ENCODE peak calls at places on chromosomes 7 and 10, in four cellular contexts. I is A549, S is K562, K is IMR-90. J is an unnamed sample.

GRCh38 chr7:25098096-25099046 is 26.7 kb downstream of the CYCS start:
- DNase-seq in I (peak; percentile 81), S (peak; percentile 61), K (peak; percentile 75), J (peak; percentile 58)

GRCh38 chr10:49118450-49118849 is 3.1 kb upstream of the VSTM4 start:
- DNase-seq in I (no peak), S (no peak), K (no peak), J (no peak)

GRCh38 chr7:151178831-151179230 is 8.2 kb downstream of the ASB10 start:
- DNase-seq in I (no peak), S (no peak), K (no peak), J (no peak)

GRCh38 chr7:4079366-4079765 is 602.7 kb upstream of the FOXK1 start:
- DNase-seq in I (no peak), S (no peak), K (no peak), J (no peak)

GRCh38 chr10:46006219-46006618 is 24.2 kb downstream of the NCOA4 start:
- DNase-seq in I (no peak), S (no peak), K (peak; percentile 84), J (no peak)

GRCh38 chr7:122902751-122903495 is 16.7 kb upstream of the CADPS2 start:
- DNase-seq in I (peak; percentile 32), S (no peak), K (no peak), J (peak; percentile 21)

GRCh38 chr10:63573068-63573697 is 52.0 kb downstream of the REEP3 start:
- DNase-seq in I (no peak), S (no peak), K (peak; percentile 87), J (no peak)

GRCh38 chr10:102208311-102209035 is 17.6 kb upstream of the ELOVL3 start:
- DNase-seq in I (no peak), S (no peak), K (peak; percentile 52), J (no peak)

GRCh38 chr10:3172446-3173172 is at the start of gene PITRM1:
- DNase-seq in I (peak; percentile 99), S (peak; percentile 92), K (peak; percentile 99), J (peak; percentile 96)
- TF ChIP-seq MAZ in I (peak; percentile 21), S (peak; percentile 61), K (peak; percentile 45), J (peak; percentile 60)

DNA sequence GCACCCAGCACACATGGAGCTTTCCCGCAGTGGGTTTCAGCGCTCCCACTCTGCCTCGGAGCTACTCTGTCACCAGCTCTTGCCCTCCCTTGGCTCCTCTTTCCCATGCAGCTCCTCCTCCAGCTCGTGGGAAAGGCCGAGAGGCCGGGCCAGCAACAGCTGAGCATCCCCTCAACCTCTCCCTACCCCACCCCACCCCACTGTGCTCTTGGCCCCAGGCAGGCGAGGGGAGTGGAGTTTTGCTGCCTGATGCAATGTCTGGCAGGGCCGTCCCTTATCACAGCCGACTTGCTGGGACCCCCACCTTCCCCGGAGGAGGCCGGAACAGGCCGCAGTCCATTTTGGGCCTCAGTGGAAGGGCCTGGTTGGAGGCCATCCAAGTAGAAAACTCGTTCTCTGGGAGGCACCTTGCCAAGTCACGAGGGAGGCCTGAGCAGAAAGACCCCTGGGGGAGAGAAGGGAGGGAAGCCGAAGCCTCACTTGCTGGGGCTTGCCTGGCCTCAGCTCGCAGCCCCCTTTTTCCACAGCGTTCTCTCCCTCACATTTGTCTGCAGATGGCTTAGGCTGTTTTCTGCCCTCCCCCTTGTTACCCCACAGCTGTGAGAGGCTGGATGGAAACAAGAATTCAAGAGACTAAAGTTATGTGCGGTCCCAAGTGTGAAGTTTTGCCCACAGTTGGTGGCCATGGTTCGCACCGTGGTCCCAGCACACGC is 35.3 kb downstream of the CHST3 start:
- DNase-seq in I (no peak), S (no peak), K (peak; percentile 73), J (no peak)
- TF ChIP-seq MAZ in I (no peak), S (no peak), K (peak; percentile 58), J (no peak)

DNA sequence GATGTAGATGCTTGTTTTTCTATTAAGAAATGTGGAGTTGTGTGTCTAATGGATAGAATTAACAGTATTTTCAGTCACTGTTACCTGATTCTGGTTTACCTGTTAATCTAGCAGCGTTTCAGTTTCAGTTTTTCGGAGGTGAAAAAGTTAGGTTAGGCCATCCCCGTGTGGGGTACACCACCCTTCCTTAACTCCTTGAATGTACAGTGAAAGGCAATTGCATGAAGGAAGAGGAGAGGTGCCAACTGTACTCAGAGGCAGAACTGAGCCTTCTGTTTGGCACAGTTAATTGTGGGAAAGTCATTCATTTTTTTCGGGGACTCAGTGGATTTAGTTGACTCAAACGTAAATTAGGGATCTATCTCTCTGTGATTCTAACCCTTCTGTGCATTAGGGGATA is 35.6 kb downstream of the RPA3 start:
- DNase-seq in I (no peak), S (no peak), K (no peak), J (no peak)
- TF ChIP-seq MAZ in I (no peak), S (no peak), K (no peak), J (no peak)

DNA sequence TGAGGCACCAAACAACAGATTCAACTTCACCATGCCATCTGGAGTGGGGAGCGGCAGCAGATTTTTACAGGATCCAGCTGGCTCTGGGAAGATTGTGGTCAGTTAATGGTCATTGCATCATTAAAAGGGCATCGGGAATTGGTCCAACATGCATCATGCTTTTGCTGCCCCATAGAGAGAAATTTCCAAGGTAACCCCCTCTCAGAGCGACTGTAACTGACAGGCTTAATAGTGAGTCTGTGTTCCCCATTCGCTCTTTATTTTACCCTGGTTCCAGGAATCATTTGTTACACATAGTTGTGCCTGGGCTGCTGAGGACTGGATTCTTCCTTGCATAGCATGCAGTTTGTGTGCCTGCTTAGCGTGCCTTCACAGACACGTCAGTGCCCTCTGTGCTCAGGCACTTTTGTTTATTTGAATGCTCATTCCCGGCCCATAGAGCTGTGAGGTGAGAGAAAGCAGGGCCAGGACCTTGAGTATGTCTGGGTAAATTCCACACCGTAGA is 49.9 kb downstream of the CDHR3 start:
- DNase-seq in I (no peak), S (no peak), K (peak; percentile 93), J (no peak)
- TF ChIP-seq MAZ in I (no peak), S (no peak), K (peak; percentile 7), J (no peak)

DNA sequence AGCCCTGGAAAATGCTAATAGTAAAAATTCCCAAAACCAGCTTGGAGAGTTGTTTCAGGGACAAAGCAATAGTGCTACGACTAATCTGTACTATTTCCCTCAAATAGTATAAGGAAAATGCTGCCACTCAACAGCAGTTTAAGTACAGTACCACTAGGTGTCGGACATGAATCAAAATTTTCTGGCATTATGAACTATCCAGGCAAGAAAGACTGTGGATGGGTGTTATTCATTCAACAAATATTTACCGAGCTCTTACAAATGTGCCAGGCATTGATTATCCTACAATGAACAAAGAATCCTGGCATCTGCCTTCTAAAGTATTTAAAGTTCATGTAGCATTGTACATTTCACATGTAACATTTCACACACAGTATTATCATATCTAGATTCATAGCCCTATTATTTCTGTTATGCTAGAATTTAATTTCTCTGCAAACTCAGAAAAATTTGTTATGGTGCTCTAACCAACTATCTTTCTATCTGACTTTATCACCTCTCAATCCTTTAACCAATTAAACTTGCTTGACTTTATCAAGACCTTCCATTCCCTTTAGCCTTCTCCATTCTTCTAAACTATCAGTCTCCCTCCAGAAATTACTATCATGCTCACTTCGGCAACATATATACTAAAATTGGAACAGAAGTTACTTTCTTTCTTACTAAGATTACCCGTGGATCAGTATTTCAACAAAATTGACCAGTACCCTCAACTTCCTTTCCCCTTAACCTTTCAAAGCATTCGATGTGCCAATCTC is 80.6 kb downstream of the ARHGAP21 start:
- DNase-seq in I (peak; percentile 82), S (peak; percentile 21), K (peak; percentile 88), J (peak; percentile 89)
- TF ChIP-seq MAZ in I (no peak), S (no peak), K (no peak), J (no peak)

DNA sequence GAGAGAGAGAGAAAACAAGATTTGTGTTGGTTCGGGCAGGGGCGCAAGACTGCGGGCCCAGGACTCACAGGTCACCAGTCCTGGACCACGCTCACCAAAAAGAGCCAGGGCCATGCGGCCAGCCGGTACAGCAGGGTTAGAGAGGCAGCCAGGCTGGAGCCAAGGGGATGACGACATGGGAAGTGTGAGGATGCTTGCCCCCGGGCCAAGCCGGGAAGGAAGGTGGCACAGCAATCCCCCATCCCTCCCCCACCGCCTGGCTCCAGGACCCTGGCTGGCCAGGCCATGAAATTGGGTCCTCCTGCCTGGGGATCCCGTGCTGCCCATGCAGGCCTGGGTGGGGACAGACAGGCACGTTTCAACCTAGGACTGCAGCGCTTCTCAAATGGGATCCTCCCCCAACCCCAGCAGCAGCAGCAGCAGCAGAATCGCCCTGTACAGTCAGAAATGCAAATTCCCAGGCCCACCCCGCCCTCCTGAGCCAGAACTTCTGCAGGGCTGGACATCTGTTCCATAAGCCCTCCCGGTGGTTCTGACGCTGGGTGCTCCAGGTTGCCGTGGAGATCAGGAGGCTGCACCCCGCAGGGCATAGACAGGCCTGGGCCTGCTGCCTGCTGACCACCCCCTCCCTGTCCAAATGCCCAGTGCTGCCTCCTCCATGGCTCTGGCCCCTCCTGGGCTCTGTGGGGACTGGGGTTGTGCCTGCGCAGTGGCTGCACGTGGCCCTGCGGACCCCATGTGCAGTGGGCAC is 35.0 kb downstream of the YKT6 start:
- DNase-seq in I (no peak), S (no peak), K (no peak), J (no peak)
- TF ChIP-seq MAZ in I (no peak), S (no peak), K (no peak), J (no peak)

GRCh38 chr7:94274828-94275227 is 119.9 kb upstream of the COL1A2 start:
- DNase-seq in I (no peak), S (no peak), K (no peak), J (no peak)
- TF ChIP-seq MAZ in I (no peak), S (no peak), K (no peak), J (no peak)

GRCh38 chr10:72354356-72355213 is at the start of gene DNAJB12:
- DNase-seq in I (peak; percentile 98), S (peak; percentile 98), K (peak; percentile 95), J (peak; percentile 92)

GRCh38 chr10:72351479-72351878 is 3.2 kb downstream of the DNAJB12 start:
- DNase-seq in I (no peak), S (no peak), K (no peak), J (no peak)

GRCh38 chr10:72353963-72354355 is 760 bp downstream of the DNAJB12 start:
- DNase-seq in I (no peak), S (peak; percentile 75), K (peak; percentile 15), J (no peak)

GRCh38 chr10:72355214-72355555 is 466 bp upstream of the DNAJB12 start:
- DNase-seq in I (no peak), S (no peak), K (no peak), J (no peak)

DNA sequence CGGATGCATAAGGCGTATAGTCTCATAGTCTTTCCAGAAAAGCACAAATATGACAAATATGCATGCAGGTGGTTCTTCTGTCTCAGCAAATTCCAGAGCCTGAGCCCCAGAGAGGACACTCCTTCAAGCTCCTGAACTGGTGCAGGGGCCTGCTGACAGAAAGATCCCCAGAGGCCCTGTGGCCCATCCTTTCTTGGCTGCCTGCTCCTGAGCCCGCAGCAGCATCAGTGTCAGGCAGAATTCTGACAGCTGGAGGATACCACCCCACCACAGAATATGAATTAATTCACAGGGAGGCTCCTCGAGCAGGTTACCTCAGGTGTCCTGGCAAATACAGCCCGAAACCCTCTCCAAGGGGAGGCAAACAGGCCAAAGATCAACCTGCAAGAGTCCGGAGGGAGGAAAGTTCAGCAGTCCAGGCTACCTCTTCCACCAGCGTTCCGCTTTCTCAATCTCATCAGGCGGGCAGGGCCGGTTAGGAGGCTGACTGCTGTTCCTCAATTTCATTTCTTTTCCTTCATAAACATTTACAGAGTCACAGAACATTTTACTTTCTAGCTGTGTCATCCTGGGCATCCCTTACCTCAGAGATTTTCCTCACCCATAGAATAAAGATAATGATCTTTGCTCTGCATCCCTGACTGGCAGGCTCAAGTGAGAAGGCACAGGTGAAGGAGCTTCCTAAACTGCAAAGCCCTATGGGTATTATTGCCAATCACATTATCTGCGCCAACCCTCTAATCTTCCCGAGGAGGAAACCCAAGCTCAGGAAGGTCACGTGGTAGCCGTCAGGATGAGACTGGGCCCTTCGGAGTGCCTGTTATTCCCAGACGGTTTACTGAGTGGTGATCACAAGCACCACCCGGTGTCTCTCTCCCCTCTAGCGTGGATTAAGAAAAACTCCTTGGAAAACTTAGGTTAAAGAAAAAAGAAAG is 1.4 kb downstream of the DNAJB12 start:
- DNase-seq in I (peak; percentile 40), S (peak; percentile 56), K (peak; percentile 40), J (no peak)
- TF ChIP-seq MAZ in I (no peak), S (no peak), K (no peak), J (no peak)